ENCODE peak calls at places on chromosome 16, in four cellular contexts. P is OCI-LY7, Z is hepatocyte, D is GM23248. I is an unnamed sample.

GRCh38 chr16:50719401-50720337 is 22.2 kb upstream of the CYLD start:
- DNase-seq in P (no peak), Z (peak), D (no peak), I (peak)

GRCh38 chr16:70685061-70685937 is 554 bp downstream of the MTSS2 start:
- DNase-seq in P (no peak), Z (no peak), D (peak), I (no peak)

GRCh38 chr16:87587636-87588035 is 14.7 kb upstream of the JPH3 start:
- DNase-seq in P (no peak), Z (no peak), D (no peak), I (no peak)

GRCh38 chr16:14527411-14528044 is 102.5 kb downstream of the PARN start:
- DNase-seq in P (no peak), Z (no peak), D (peak), I (no peak)

GRCh38 chr16:88539261-88539651 is 30.9 kb upstream of the ZC3H18 start:
- DNase-seq in P (no peak), Z (no peak), D (no peak), I (no peak)

GRCh38 chr16:21281698-21282389 is 3.8 kb upstream of the CRYM start:
- DNase-seq in P (no peak), Z (no peak), D (no peak), I (no peak)

GRCh38 chr16:50520451-50521245 is 27.5 kb upstream of the NKD1 start:
- DNase-seq in P (no peak), Z (no peak), D (no peak), I (no peak)

GRCh38 chr16:83533193-83533592 is 274.6 kb upstream of the HSBP1 start:
- DNase-seq in P (no peak), Z (no peak), D (peak), I (no peak)

GRCh38 chr16:53743149-53743566 is 39.2 kb downstream of the FTO start:
- DNase-seq in P (peak), Z (peak), D (peak), I (peak)

GRCh38 chr16:68893710-68894705 is 50.7 kb downstream of the TANGO6 start:
- DNase-seq in P (no peak), Z (peak), D (peak), I (peak)

GRCh38 chr16:57619133-57619605 is 9.3 kb upstream of the ADGRG1 start:
- DNase-seq in P (no peak), Z (no peak), D (no peak), I (no peak)

GRCh38 chr16:66475232-66475631 is 48.1 kb downstream of the BEAN1 start:
- DNase-seq in P (no peak), Z (no peak), D (no peak), I (no peak)

GRCh38 chr16:74522160-74522559 is 84.8 kb downstream of the GLG1 start:
- DNase-seq in P (no peak), Z (no peak), D (peak), I (no peak)

GRCh38 chr16:53281280-53281679 is 153.0 kb upstream of the RBL2 start:
- DNase-seq in P (no peak), Z (no peak), D (no peak), I (no peak)

GRCh38 chr16:12406840-12407690 is 396.6 kb downstream of the CPPED1 start:
- DNase-seq in P (no peak), Z (no peak), D (peak), I (no peak)

GRCh38 chr16:57613514-57613913 is 14.9 kb upstream of the ADGRG1 start:
- DNase-seq in P (no peak), Z (no peak), D (no peak), I (no peak)

GRCh38 chr16:73319747-73320146 is 271.8 kb upstream of the ZFHX3 start:
- DNase-seq in P (no peak), Z (no peak), D (no peak), I (peak)

GRCh38 chr16:77344306-77344705 is 90.5 kb downstream of the ADAMTS18 start:
- DNase-seq in P (no peak), Z (no peak), D (no peak), I (no peak)

GRCh38 chr16:5979905-5980550 is 882.4 kb upstream of the EEF2KMT start:
- DNase-seq in P (no peak), Z (no peak), D (no peak), I (peak)

GRCh38 chr16:28321700-28322411 is 29.5 kb downstream of the SBK1 start:
- DNase-seq in P (peak), Z (peak), D (peak), I (peak)

DNA sequence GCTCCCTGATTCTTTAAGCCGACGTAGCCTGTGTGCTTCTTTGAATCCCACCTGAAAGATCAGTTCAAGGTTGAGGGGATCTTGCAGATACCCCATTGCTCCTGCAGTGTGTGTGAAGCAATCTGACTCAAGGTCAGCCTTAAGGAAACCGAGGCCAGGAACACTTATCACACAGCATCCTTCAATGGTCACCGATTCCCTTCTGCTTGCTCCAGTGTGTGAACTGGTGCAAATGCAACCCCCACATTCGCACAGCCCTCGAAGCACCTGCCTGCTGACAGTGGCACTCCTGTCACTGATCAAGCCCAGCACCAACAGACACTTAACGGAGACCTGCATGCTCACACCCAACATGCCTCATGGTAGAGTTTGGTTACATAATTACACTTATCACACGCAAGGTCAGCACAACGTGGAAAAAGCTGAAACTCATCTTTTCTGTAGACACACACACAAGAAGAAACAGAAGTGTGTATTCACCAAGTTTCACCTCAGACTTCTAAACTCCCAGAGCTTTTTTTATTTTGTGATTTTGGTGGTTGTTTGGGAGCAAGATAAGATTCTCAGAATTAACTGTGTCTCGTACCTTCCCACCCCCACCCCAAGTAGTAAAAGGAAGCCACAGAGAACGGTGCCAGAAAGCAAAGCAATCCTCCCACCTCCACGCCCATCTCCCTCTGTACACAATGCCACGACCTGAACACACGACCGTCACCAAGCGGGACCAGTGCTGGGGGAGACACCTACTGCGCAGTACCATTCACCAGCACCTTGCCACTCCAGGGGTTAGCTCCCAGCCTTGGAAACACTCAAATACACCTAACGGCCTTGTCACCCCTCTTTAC is 37.2 kb downstream of the LITAFD start:
- DNase-seq in P (no peak), Z (no peak), D (no peak), I (no peak)
- TF ChIP-seq EZH2phosphoT487 in P (no peak), Z (no peak), D (no peak), I (no peak)

GRCh38 chr16:2511128-2511785 is 2.5 kb upstream of the ATP6V0C start:
- DNase-seq in P (no peak), Z (peak), D (peak), I (peak)
- TF ChIP-seq EZH2phosphoT487 in P (no peak), Z (no peak), D (no peak), I (no peak)

GRCh38 chr16:56451753-56452689 is 667 bp downstream of the OGFOD1 start:
- DNase-seq in P (peak), Z (peak), D (peak), I (peak)
- TF ChIP-seq EZH2phosphoT487 in P (no peak), Z (no peak), D (no peak), I (no peak)

GRCh38 chr16:31052131-31052530 is 18.8 kb downstream of the STX4 start:
- DNase-seq in P (no peak), Z (peak), D (peak), I (no peak)
- TF ChIP-seq EZH2phosphoT487 in P (no peak), Z (no peak), D (no peak), I (no peak)

DNA sequence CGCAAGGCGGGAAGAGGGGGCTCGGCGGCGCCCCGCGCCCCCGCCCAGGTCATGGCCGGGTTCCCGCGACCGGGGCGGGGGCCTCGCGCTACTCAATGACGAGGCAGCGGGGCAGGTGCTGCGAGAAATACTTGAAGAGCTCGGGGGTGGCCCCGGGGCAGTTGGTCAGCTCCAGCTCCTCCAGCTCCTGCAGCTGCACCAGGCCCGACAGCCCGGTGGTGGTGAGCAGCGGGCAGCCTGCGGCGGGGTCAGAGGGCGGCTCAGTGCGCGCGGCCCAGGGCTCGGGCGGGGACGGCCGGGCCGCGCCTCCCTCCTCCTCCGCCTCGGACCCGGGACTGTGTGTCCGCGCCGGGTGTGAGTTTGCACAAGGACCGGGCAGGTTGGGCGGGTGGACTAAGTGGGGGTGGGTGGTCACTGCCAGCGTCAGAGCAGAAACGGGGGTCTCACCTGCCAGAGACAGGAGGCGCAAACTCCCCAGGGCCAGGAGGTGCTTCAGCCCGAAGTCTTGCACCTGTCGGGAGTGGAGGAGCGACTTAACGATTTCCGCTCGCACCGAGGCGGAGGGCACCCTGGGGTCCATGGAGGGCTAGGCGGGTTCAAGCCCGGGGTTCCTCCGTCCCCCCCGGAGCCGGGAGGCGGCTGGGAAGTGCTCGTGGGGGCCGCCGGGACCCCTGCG is 4.1 kb upstream of the WDR24 start:
- DNase-seq in P (no peak), Z (no peak), D (no peak), I (peak)
- TF ChIP-seq EZH2phosphoT487 in P (peak), Z (no peak), D (no peak), I (no peak)

DNA sequence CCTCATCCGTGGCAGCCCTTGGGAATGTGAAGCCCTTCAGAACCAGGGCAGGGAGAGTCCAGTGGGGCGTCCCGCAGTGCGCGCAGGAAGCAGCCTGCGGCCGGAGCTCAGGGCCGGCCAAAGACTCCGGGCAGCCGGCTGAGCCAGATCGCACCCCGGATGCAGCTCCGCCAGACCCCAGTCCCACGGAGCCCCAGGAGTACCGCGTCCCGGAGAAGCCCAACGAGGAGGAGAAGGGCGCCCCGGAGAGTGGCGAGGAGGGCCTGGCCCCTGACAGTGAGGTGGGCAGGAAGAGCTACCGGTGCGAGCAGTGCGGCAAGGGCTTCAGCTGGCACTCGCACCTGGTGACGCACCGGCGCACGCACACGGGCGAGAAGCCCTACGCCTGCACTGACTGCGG is 6.9 kb downstream of the ZNF205 start:
- DNase-seq in P (no peak), Z (no peak), D (no peak), I (no peak)
- TF ChIP-seq EZH2phosphoT487 in P (no peak), Z (no peak), D (no peak), I (no peak)